ENCODE peak calls at places on chromosomes 7 and 10, in seven cellular contexts. One of them, this sample, is unnamed.

GRCh38 chr7:102303669-102304422 is 17.2 kb downstream of the SH2B2 start:
- DNase-seq in mammary epithelial cell: no peak
- DNase-seq in tibial nerve: no peak
- DNase-seq in ovary: no peak
- DNase-seq in prostate gland: no peak
- DNase-seq in BE2C: no peak
- DNase-seq in upper lobe of right lung: no peak
- DNase-seq in this sample: no peak

GRCh38 chr7:20793258-20793657 is 6.6 kb upstream of the SP8 start:
- DNase-seq in mammary epithelial cell: no peak
- DNase-seq in tibial nerve: no peak
- DNase-seq in ovary: no peak
- DNase-seq in prostate gland: no peak
- DNase-seq in BE2C: no peak
- DNase-seq in upper lobe of right lung: no peak
- DNase-seq in this sample: no peak

GRCh38 chr7:137967143-137968018 is 34.5 kb downstream of the CREB3L2 start:
- DNase-seq in mammary epithelial cell: no peak
- DNase-seq in tibial nerve: no peak
- DNase-seq in ovary: no peak
- DNase-seq in prostate gland: no peak
- DNase-seq in BE2C: no peak
- DNase-seq in upper lobe of right lung: no peak
- DNase-seq in this sample: no peak

GRCh38 chr10:110737886-110738634 is 93.9 kb downstream of the RBM20 start:
- DNase-seq in mammary epithelial cell: no peak
- DNase-seq in tibial nerve: no peak
- DNase-seq in ovary: peak; percentile 60
- DNase-seq in prostate gland: no peak
- DNase-seq in BE2C: no peak
- DNase-seq in upper lobe of right lung: no peak
- DNase-seq in this sample: no peak

GRCh38 chr7:23898619-23899018 is 188.6 kb downstream of the STK31 start:
- DNase-seq in mammary epithelial cell: no peak
- DNase-seq in tibial nerve: no peak
- DNase-seq in ovary: no peak
- DNase-seq in prostate gland: no peak
- DNase-seq in BE2C: no peak
- DNase-seq in upper lobe of right lung: no peak
- DNase-seq in this sample: no peak

GRCh38 chr7:20556091-20556490 is 59.4 kb upstream of the ABCB5 start:
- DNase-seq in mammary epithelial cell: no peak
- DNase-seq in tibial nerve: no peak
- DNase-seq in ovary: no peak
- DNase-seq in prostate gland: no peak
- DNase-seq in BE2C: no peak
- DNase-seq in upper lobe of right lung: no peak
- DNase-seq in this sample: no peak

GRCh38 chr7:95916573-95917371 is 144.4 kb downstream of the DYNC1I1 start:
- DNase-seq in mammary epithelial cell: peak; percentile 35
- DNase-seq in tibial nerve: peak; percentile 97
- DNase-seq in ovary: peak; percentile 90
- DNase-seq in prostate gland: peak; percentile 78
- DNase-seq in BE2C: peak; percentile 75
- DNase-seq in upper lobe of right lung: peak; percentile 81
- DNase-seq in this sample: peak; percentile 80

GRCh38 chr7:66047426-66047825 is 28.2 kb upstream of the ASL start:
- DNase-seq in mammary epithelial cell: peak; percentile 92
- DNase-seq in tibial nerve: no peak
- DNase-seq in ovary: no peak
- DNase-seq in prostate gland: no peak
- DNase-seq in BE2C: no peak
- DNase-seq in upper lobe of right lung: no peak
- DNase-seq in this sample: no peak

GRCh38 chr10:48599830-48600134 is 5.1 kb downstream of the ARHGAP22 start:
- DNase-seq in mammary epithelial cell: no peak
- DNase-seq in tibial nerve: no peak
- DNase-seq in ovary: no peak
- DNase-seq in prostate gland: no peak
- DNase-seq in BE2C: no peak
- DNase-seq in upper lobe of right lung: no peak
- DNase-seq in this sample: no peak

GRCh38 chr7:65827366-65827765 is 45.5 kb upstream of the VKORC1L1 start:
- DNase-seq in mammary epithelial cell: peak; percentile 35
- DNase-seq in tibial nerve: no peak
- DNase-seq in ovary: no peak
- DNase-seq in prostate gland: no peak
- DNase-seq in BE2C: no peak
- DNase-seq in upper lobe of right lung: no peak
- DNase-seq in this sample: no peak

GRCh38 chr10:115129752-115130151 is 36.6 kb downstream of the ATRNL1 start:
- DNase-seq in mammary epithelial cell: peak; percentile 4
- DNase-seq in tibial nerve: no peak
- DNase-seq in ovary: no peak
- DNase-seq in prostate gland: no peak
- DNase-seq in BE2C: no peak
- DNase-seq in upper lobe of right lung: no peak
- DNase-seq in this sample: no peak
- H3K36me3 ChIP-seq in mammary epithelial cell: no peaks in the 10 kb centered on the region
- H3K36me3 ChIP-seq in tibial nerve: no peaks in the 10 kb centered on the region
- H3K36me3 ChIP-seq in ovary: no peaks in the 10 kb centered on the region
- H3K36me3 ChIP-seq in prostate gland: no peaks in the 10 kb centered on the region
- H3K36me3 ChIP-seq in BE2C: no peaks in the 10 kb centered on the region
- H3K36me3 ChIP-seq in upper lobe of right lung: no peaks in the 10 kb centered on the region
- H3K36me3 ChIP-seq in this sample: no peaks in the 10 kb centered on the region

GRCh38 chr10:101219946-101220451 is 9.3 kb downstream of the LBX1 start:
- DNase-seq in mammary epithelial cell: no peak
- DNase-seq in tibial nerve: no peak
- DNase-seq in ovary: no peak
- DNase-seq in prostate gland: no peak
- DNase-seq in BE2C: no peak
- DNase-seq in upper lobe of right lung: no peak
- DNase-seq in this sample: no peak

GRCh38 chr10:101216631-101217425 is 12.4 kb downstream of the LBX1 start:
- DNase-seq in mammary epithelial cell: no peak
- DNase-seq in tibial nerve: no peak
- DNase-seq in ovary: no peak
- DNase-seq in prostate gland: no peak
- DNase-seq in BE2C: no peak
- DNase-seq in upper lobe of right lung: no peak
- DNase-seq in this sample: no peak

GRCh38 chr10:101217450-101218281 is 11.6 kb downstream of the LBX1 start:
- DNase-seq in mammary epithelial cell: no peak
- DNase-seq in tibial nerve: no peak
- DNase-seq in ovary: no peak
- DNase-seq in prostate gland: no peak
- DNase-seq in BE2C: peak; percentile 80
- DNase-seq in upper lobe of right lung: no peak
- DNase-seq in this sample: no peak

GRCh38 chr10:101219137-101219945 is 9.9 kb downstream of the LBX1 start:
- DNase-seq in mammary epithelial cell: no peak
- DNase-seq in tibial nerve: no peak
- DNase-seq in ovary: no peak
- DNase-seq in prostate gland: peak; percentile 48
- DNase-seq in BE2C: no peak
- DNase-seq in upper lobe of right lung: no peak
- DNase-seq in this sample: no peak

DNA sequence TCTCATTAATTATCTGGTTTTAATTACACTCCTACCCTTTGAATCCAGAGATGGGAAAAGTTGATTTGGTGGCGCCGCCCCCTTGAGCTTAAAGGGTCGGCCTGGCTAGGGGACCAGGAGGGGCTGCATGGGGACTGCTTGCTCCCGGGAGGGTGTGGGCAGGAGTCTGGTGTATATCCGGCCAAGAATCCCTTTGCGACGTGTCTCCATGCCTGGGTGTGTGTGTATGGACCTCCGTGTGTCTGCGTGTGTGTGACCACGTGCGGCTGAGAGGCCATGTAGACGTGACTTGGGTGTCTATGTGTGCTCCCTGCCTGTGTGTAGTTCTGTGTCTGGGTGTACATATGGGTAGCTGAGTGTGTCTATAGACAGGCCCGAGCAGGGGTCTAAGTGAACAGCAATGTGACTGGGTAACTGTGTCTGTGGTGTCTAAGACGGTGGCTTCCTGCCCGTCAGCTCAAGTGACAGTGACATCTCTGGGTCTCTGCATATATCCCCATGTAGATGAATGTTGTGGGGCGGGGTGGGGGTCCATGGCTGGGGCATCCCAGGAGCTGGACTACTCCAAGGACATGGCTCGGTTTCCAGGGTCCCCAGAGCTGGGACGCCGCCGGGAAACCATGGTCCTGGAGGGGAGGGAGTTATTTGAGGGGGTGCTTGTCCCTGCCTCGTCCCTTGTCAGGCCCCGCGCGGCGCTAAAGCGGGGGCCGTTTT is 10.7 kb downstream of the LBX1 start:
- DNase-seq in mammary epithelial cell: no peak
- DNase-seq in tibial nerve: no peak
- DNase-seq in ovary: no peak
- DNase-seq in prostate gland: no peak
- DNase-seq in BE2C: no peak
- DNase-seq in upper lobe of right lung: no peak
- DNase-seq in this sample: no peak
- H3K4me1 ChIP-seq in mammary epithelial cell: peaks cover 45% of the 10 kb centered on the region
- H3K4me1 ChIP-seq in tibial nerve: peaks cover 60% of the 10 kb centered on the region
- H3K4me1 ChIP-seq in ovary: peaks cover 7% of the 10 kb centered on the region
- H3K4me1 ChIP-seq in prostate gland: peaks cover 3% of the 10 kb centered on the region
- H3K4me1 ChIP-seq in BE2C: peaks cover 10% of the 10 kb centered on the region
- H3K4me1 ChIP-seq in upper lobe of right lung: peaks cover 40% of the 10 kb centered on the region
- H3K4me1 ChIP-seq in this sample: peaks cover 48% of the 10 kb centered on the region

DNA sequence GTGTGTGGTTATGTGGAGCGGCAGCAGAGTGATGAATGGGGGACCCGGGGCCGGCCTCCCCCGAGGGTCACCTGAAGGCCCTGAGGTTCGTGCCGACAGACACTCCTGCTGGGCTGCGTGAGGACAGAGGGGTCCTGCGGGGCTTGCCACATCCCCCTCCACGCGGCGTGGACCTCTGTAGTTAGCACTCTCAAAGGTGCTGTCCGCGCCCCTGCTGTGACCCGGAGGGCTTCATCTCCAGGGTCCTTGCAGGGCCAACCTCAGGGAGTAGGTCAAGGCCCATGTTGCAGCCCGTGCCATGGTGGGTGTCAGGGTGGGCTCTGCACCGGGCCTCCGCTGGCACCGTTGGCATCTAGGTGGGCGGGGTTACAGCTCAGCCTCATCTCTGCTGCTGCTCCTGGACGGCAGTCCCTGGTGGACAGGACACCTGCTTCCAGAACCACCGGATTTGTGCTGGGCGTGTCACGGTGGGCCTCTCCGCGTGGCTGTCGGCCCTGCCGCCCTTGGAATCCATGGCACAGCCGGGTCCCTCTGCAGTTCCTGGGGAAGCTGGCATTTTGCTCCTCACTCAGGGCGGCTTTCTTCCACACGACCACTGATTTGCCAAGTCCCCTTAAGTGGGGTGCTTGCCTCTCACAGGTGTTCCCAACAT is 19.8 kb upstream of the GET4 start:
- DNase-seq in mammary epithelial cell: no peak
- DNase-seq in tibial nerve: no peak
- DNase-seq in ovary: no peak
- DNase-seq in prostate gland: no peak
- DNase-seq in BE2C: no peak
- DNase-seq in upper lobe of right lung: no peak
- DNase-seq in this sample: no peak
- H3K36me3 ChIP-seq in mammary epithelial cell: peaks cover 37% of the 10 kb centered on the region
- H3K36me3 ChIP-seq in tibial nerve: peaks cover 44% of the 10 kb centered on the region
- H3K36me3 ChIP-seq in ovary: no peaks in the 10 kb centered on the region
- H3K36me3 ChIP-seq in prostate gland: peaks cover 30% of the 10 kb centered on the region
- H3K36me3 ChIP-seq in BE2C: peaks cover 79% of the 10 kb centered on the region
- H3K36me3 ChIP-seq in upper lobe of right lung: peaks cover 100% of the 10 kb centered on the region
- H3K36me3 ChIP-seq in this sample: peaks cover 99% of the 10 kb centered on the region

DNA sequence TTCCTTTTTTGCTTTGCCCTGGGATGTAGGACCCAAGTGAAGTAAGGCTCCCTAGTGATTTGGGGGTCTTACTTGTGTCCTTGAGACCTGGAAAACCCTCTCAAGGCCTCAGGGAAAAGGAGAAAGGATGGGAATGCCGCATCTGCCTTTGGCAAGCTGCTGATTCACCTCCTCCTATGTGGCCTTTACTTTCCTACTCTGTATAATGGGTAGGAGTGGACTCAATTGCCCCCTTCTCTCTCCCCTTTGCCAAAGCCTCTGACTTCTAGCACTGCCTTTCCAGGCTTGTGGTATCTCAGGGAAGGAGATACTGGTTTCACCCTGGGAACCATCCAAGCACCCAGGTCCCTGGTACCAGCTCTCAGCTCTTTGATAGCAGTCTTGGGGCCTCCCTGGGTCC is 35.4 kb downstream of the UNC5B start:
- DNase-seq in mammary epithelial cell: no peak
- DNase-seq in tibial nerve: no peak
- DNase-seq in ovary: no peak
- DNase-seq in prostate gland: no peak
- DNase-seq in BE2C: no peak
- DNase-seq in upper lobe of right lung: no peak
- DNase-seq in this sample: no peak
- H3K4me1 ChIP-seq in mammary epithelial cell: peaks cover 59% of the 10 kb centered on the region
- H3K4me1 ChIP-seq in tibial nerve: peaks cover 45% of the 10 kb centered on the region
- H3K4me1 ChIP-seq in ovary: peaks cover 15% of the 10 kb centered on the region
- H3K4me1 ChIP-seq in prostate gland: peaks cover 17% of the 10 kb centered on the region
- H3K4me1 ChIP-seq in BE2C: peaks cover 87% of the 10 kb centered on the region
- H3K4me1 ChIP-seq in upper lobe of right lung: peaks cover 40% of the 10 kb centered on the region
- H3K4me1 ChIP-seq in this sample: peaks cover 100% of the 10 kb centered on the region

GRCh38 chr7:151429555-151430331 is 10.2 kb downstream of the CRYGN start:
- DNase-seq in mammary epithelial cell: no peak
- DNase-seq in tibial nerve: no peak
- DNase-seq in ovary: peak; percentile 33
- DNase-seq in prostate gland: no peak
- DNase-seq in BE2C: no peak
- DNase-seq in upper lobe of right lung: no peak
- DNase-seq in this sample: no peak
- H3K36me3 ChIP-seq in mammary epithelial cell: no peaks in the 10 kb centered on the region
- H3K36me3 ChIP-seq in tibial nerve: no peaks in the 10 kb centered on the region
- H3K36me3 ChIP-seq in ovary: no peaks in the 10 kb centered on the region
- H3K36me3 ChIP-seq in prostate gland: no peaks in the 10 kb centered on the region
- H3K36me3 ChIP-seq in BE2C: no peaks in the 10 kb centered on the region
- H3K36me3 ChIP-seq in upper lobe of right lung: no peaks in the 10 kb centered on the region
- H3K36me3 ChIP-seq in this sample: no peaks in the 10 kb centered on the region

GRCh38 chr7:50657341-50657873 is 92.2 kb upstream of the DDC start:
- DNase-seq in mammary epithelial cell: no peak
- DNase-seq in tibial nerve: peak; percentile 65
- DNase-seq in ovary: peak; percentile 83
- DNase-seq in prostate gland: peak; percentile 71
- DNase-seq in BE2C: no peak
- DNase-seq in upper lobe of right lung: no peak
- DNase-seq in this sample: no peak
- H3K4me1 ChIP-seq in mammary epithelial cell: peaks cover 19% of the 10 kb centered on the region
- H3K4me1 ChIP-seq in tibial nerve: peaks cover 72% of the 10 kb centered on the region
- H3K4me1 ChIP-seq in ovary: peaks cover 13% of the 10 kb centered on the region
- H3K4me1 ChIP-seq in prostate gland: peaks cover 24% of the 10 kb centered on the region
- H3K4me1 ChIP-seq in BE2C: no peaks in the 10 kb centered on the region
- H3K4me1 ChIP-seq in upper lobe of right lung: peaks cover 87% of the 10 kb centered on the region
- H3K4me1 ChIP-seq in this sample: peaks cover 87% of the 10 kb centered on the region

DNA sequence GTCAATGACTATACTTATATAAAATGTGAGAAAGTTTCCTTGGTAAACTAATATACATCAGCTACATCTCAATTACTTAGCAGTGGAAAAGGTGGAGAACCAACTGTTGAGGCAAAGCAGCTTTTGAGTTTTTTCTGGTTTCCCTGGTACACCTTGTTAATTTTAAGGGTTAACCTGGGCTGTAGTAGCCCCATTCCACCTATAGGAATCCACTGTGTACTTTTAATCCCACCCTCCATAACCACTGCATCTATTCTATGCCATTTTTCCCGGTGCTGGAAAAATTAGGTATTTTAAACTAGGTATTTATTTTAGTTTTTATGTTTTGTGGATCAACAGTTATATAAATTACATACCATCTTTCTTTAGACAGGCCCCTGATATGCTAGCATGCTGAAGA is 42.4 kb downstream of the NRBF2 start:
- DNase-seq in mammary epithelial cell: no peak
- DNase-seq in tibial nerve: no peak
- DNase-seq in ovary: no peak
- DNase-seq in prostate gland: no peak
- DNase-seq in BE2C: no peak
- DNase-seq in upper lobe of right lung: no peak
- DNase-seq in this sample: no peak
- H3K36me3 ChIP-seq in mammary epithelial cell: peaks cover 34% of the 10 kb centered on the region
- H3K36me3 ChIP-seq in tibial nerve: no peaks in the 10 kb centered on the region
- H3K36me3 ChIP-seq in ovary: no peaks in the 10 kb centered on the region
- H3K36me3 ChIP-seq in prostate gland: no peaks in the 10 kb centered on the region
- H3K36me3 ChIP-seq in BE2C: peaks cover 39% of the 10 kb centered on the region
- H3K36me3 ChIP-seq in upper lobe of right lung: peaks cover 68% of the 10 kb centered on the region
- H3K36me3 ChIP-seq in this sample: no peaks in the 10 kb centered on the region